ENCODE peak calls at places on chromosomes 12 and 14, in nine cellular contexts. V, W, G, Z, P, M, E, Q and R are unnamed samples.
A peak's percentile ranks its signal among the peaks of the same experiment; 100 is the strongest.

GRCh38 chr14:101197595-101198397 is 294.3 kb upstream of the RTL1 start:
- DNase-seq in G (peak; percentile 47), P (no peak), V (no peak), E (peak; percentile 23), M (peak; percentile 82), W (no peak), Q (peak; percentile 6), Z (peak; percentile 11), R (no peak)

GRCh38 chr12:13288501-13288900 is 92.0 kb downstream of the EMP1 start:
- DNase-seq in M (no peak), V (no peak), W (no peak), G (no peak), Q (no peak), P (no peak), Z (no peak), E (no peak), R (peak; percentile 84)

GRCh38 chr12:22981711-22982110 is 356.7 kb downstream of the ETNK1 start:
- DNase-seq in M (no peak), G (no peak), W (no peak), Z (no peak), P (no peak), E (no peak), V (no peak), Q (no peak), R (no peak)

GRCh38 chr12:43169115-43169681 is 382.8 kb downstream of the ADAMTS20 start:
- DNase-seq in P (no peak), V (no peak), Z (no peak), E (no peak), G (no peak), M (no peak), Q (no peak), W (no peak), R (no peak)

GRCh38 chr12:82326905-82327503 is 31.2 kb downstream of the CCDC59 start:
- DNase-seq in G (no peak), Z (no peak), P (no peak), E (no peak), M (no peak), Q (no peak), W (no peak), V (no peak), R (peak; percentile 29)

GRCh38 chr12:65867428-65867827 is 43.1 kb downstream of the HMGA2 start:
- DNase-seq in G (no peak), M (no peak), Z (no peak), P (no peak), E (no peak), V (no peak), Q (no peak), W (no peak), R (no peak)

GRCh38 chr12:14884458-14884878 is 1.2 kb downstream of the MGP start:
- DNase-seq in P (peak; percentile 80), V (peak; percentile 79), M (no peak), W (no peak), Q (peak; percentile 79), G (peak; percentile 95), E (peak; percentile 84), Z (peak; percentile 89), R (peak; percentile 82)

GRCh38 chr14:89845346-89845745 is 109.2 kb downstream of the EFCAB11 start:
- DNase-seq in V (no peak), P (no peak), E (no peak), Q (no peak), M (no peak), Z (no peak), W (no peak), G (no peak), R (no peak)

GRCh38 chr12:11706509-11707331 is 57.2 kb downstream of the ETV6 start:
- DNase-seq in G (no peak), Q (no peak), Z (no peak), V (no peak), W (no peak), P (no peak), E (no peak), M (no peak), R (no peak)

GRCh38 chr14:64610049-64610746 is 60.4 kb downstream of the PPP1R36 start:
- DNase-seq in V (no peak), Z (no peak), P (no peak), G (no peak), W (no peak), E (no peak), M (no peak), Q (no peak), R (no peak)

GRCh38 chr14:34873591-34874385 is 1.4 kb downstream of the BAZ1A start:
- DNase-seq in G (peak; percentile 91), W (peak; percentile 70), E (peak; percentile 82), Q (peak; percentile 72), P (peak; percentile 92), Z (peak; percentile 75), V (peak; percentile 62), M (peak; percentile 95), R (peak; percentile 78)
- TF ChIP-seq POLR2A in G (peak; percentile 53), W (no peak), E (no peak), Q (peak; percentile 87), P (peak; percentile 79), Z (peak; percentile 61), V (peak; percentile 46), M (no peak), R (peak; percentile 85)

DNA sequence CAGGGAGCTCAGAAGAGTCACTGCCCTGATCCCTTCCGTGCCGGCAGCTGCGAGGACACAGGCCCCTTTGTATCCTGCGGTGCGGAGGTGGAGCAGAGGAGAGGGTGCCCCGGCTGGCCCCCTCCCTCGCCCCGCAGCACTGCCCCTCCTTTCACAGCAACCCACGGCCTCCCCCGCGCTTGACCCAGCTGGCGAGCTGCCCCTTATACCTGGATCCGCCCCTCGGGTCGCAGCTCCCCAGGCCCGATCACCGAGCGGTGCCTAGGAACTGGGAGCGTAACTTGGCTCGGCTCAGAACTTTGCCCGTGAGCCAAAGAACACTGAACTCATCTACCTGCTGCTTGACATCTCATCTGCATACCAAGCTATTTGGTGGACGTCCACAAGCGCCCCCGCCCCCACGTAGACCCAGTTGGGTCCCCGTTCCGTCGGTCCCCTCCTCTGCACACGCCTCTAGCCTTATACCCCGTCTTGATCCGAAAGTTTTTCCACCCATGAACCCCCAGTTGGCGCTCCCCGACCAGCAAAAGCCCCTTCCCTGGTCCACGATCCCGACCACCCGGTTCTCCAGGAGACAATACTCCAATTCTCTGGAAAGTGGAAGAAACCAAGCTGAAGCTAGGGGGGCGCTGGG is 697 bp upstream of the DNAJC14 start:
- DNase-seq in W (no peak), E (peak; percentile 58), V (no peak), G (peak; percentile 85), P (peak; percentile 70), Q (peak; percentile 69), M (no peak), Z (peak; percentile 73), R (peak; percentile 78)
- TF ChIP-seq POLR2A in W (no peak), E (no peak), V (no peak), G (no peak), P (no peak), Q (no peak), M (no peak), Z (no peak), R (no peak)

GRCh38 chr12:90854136-90854689 is 100.8 kb downstream of the CCER1 start:
- DNase-seq in P (no peak), V (no peak), Z (peak; percentile 14), W (peak; percentile 4), M (no peak), E (no peak), Q (no peak), G (no peak), R (peak; percentile 24)
- TF ChIP-seq POLR2A in P (no peak), V (no peak), Z (no peak), W (no peak), M (no peak), E (no peak), Q (no peak), G (no peak), R (no peak)

GRCh38 chr12:1559729-1560128 is 34.7 kb downstream of the FBXL14 start:
- DNase-seq in G (no peak), V (no peak), M (no peak), Q (no peak), E (no peak), Z (no peak), W (no peak), P (no peak), R (no peak)

GRCh38 chr12:1560704-1561103 is 33.7 kb downstream of the FBXL14 start:
- DNase-seq in Q (no peak), P (no peak), Z (no peak), E (no peak), G (no peak), W (no peak), M (no peak), V (no peak), R (no peak)

GRCh38 chr12:1565172-1565571 is 29.2 kb downstream of the FBXL14 start:
- DNase-seq in W (no peak), Q (no peak), G (no peak), E (no peak), Z (no peak), M (no peak), V (no peak), P (no peak), R (no peak)

GRCh38 chr12:1566449-1567135 is 27.8 kb downstream of the FBXL14 start:
- DNase-seq in Q (no peak), G (no peak), W (no peak), Z (no peak), P (no peak), M (no peak), E (no peak), V (no peak), R (no peak)

GRCh38 chr12:1562813-1563412 is 31.5 kb downstream of the FBXL14 start:
- DNase-seq in E (no peak), W (no peak), P (no peak), V (no peak), G (no peak), Q (no peak), Z (no peak), M (no peak), R (no peak)
- TF ChIP-seq POLR2A in E (no peak), W (no peak), P (no peak), V (no peak), G (no peak), Q (no peak), Z (no peak), M (no peak), R (no peak)

GRCh38 chr12:8846305-8846704 is 23.9 kb downstream of the A2ML1 start:
- DNase-seq in Z (no peak), M (no peak), V (no peak), P (no peak), W (no peak), G (no peak), Q (no peak), E (no peak), R (no peak)

GRCh38 chr12:8847435-8847834 is 25.0 kb downstream of the A2ML1 start:
- DNase-seq in W (no peak), P (no peak), M (no peak), G (no peak), V (no peak), Q (no peak), E (no peak), Z (no peak), R (no peak)

GRCh38 chr12:8849785-8850184 is 27.4 kb downstream of the A2ML1 start:
- DNase-seq in E (no peak), V (no peak), G (no peak), W (no peak), Z (no peak), P (no peak), Q (no peak), M (no peak), R (no peak)

DNA sequence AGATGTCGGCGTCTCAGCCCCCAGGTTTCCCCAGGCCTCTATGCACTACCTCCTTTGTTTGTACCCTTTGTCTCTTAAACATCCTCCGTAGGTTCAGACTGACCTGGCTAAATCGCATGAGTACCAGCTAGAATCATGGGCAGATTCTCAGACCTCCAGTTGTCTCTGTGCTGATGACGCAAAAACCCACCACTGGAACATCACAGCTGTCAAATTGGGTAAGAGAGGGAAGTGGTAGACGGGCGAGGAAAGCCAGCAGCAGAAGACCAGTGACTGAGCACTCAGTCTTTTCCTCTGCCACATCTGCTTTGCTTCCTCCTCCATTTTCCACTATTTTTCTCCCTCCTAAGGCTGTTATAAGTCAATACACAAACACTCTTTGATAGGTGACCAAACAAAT is 29.7 kb downstream of the A2ML1 start:
- DNase-seq in Q (no peak), E (no peak), G (no peak), W (no peak), Z (no peak), V (no peak), M (no peak), P (no peak), R (no peak)
- TF ChIP-seq POLR2A in Q (no peak), E (no peak), G (no peak), W (no peak), Z (no peak), V (no peak), M (no peak), P (no peak), R (no peak)